ENCODE peak calls at places on chromosome X, in six cellular contexts. B is NCI-H187 treated with DMSO at 0.1 percent for 48 hours, A is Daoy, P is GM13976, K is COR-L47, U is mesendoderm. S is an unnamed sample.

GRCh38 chrX:130097507-130098201 is 12.6 kb downstream of the ELF4 start:
- DNase-seq in B (no peak), A (no peak), P (no peak), K (no peak), U (peak), S (peak)

GRCh38 chrX:12011075-12011474 is 127.2 kb upstream of the FRMPD4 start:
- DNase-seq in B (no peak), A (peak), P (no peak), K (no peak), U (no peak), S (no peak)

GRCh38 chrX:123424546-123424945 is 240.5 kb downstream of the GRIA3 start:
- DNase-seq in B (no peak), A (no peak), P (peak), K (no peak), U (no peak), S (no peak)

GRCh38 chrX:108122748-108123147 is 31.2 kb downstream of the ATG4A start:
- DNase-seq in B (no peak), A (no peak), P (no peak), K (no peak), U (no peak), S (no peak)

GRCh38 chrX:150258463-150259430 is 104.4 kb upstream of the MAMLD1 start:
- DNase-seq in B (no peak), A (peak), P (no peak), K (no peak), U (no peak), S (no peak)

GRCh38 chrX:13376857-13377441 is 57.1 kb upstream of the ATXN3L start:
- DNase-seq in B (peak), A (peak), P (peak), K (peak), U (no peak), S (peak)

GRCh38 chrX:41734530-41734929 is 10.5 kb downstream of the GPR82 start:
- DNase-seq in B (no peak), A (no peak), P (no peak), K (no peak), U (peak), S (no peak)

GRCh38 chrX:44012484-44013096 is 39.4 kb upstream of the NDP start:
- DNase-seq in B (no peak), A (peak), P (no peak), K (no peak), U (no peak), S (no peak)

GRCh38 chrX:12702509-12703091 is 88.6 kb upstream of the PRPS2 start:
- DNase-seq in B (no peak), A (peak), P (no peak), K (peak), U (peak), S (no peak)

GRCh38 chrX:110847334-110847733 is 51.7 kb upstream of the CHRDL1 start:
- DNase-seq in B (peak), A (peak), P (peak), K (peak), U (peak), S (peak)

GRCh38 chrX:149572743-149573142 is 14.5 kb downstream of the MAGEA9B start:
- DNase-seq in B (no peak), A (peak), P (no peak), K (no peak), U (no peak), S (no peak)

GRCh38 chrX:20361081-20361889 is 94.6 kb upstream of the RPS6KA3 start:
- DNase-seq in B (no peak), A (peak), P (no peak), K (no peak), U (peak), S (no peak)

GRCh38 chrX:132041016-132041415 is 17.9 kb downstream of the STK26 start:
- DNase-seq in B (no peak), A (peak), P (no peak), K (no peak), U (peak), S (no peak)

GRCh38 chrX:51406688-51407519 is 74.3 kb downstream of the NUDT10 start:
- DNase-seq in B (no peak), A (peak), P (no peak), K (no peak), U (no peak), S (no peak)

GRCh38 chrX:85627363-85627762 is 247.9 kb upstream of the POF1B start:
- DNase-seq in B (no peak), A (no peak), P (no peak), K (no peak), U (peak), S (no peak)

GRCh38 chrX:40166582-40166981 is 68.8 kb upstream of the BCOR start:
- DNase-seq in B (no peak), A (peak), P (no peak), K (no peak), U (peak), S (no peak)

S was measured in DMS79.